ENCODE peak calls at places on chromosomes 7 and 10, in five cellular contexts. U is IMR-90, Q is HepG2, T is K562, X is H1. C is an unnamed sample.

GRCh38 chr7:22845221-22845844 is 22.7 kb upstream of the TOMM7 start:
- DNase-seq in U (no peak), T (no peak), Q (no peak), X (no peak), C (no peak)

GRCh38 chr7:149070372-149071140 is 20.0 kb downstream of the ZNF786 start:
- DNase-seq in T (no peak), Q (no peak), U (no peak), X (no peak), C (no peak)

GRCh38 chr7:36116347-36117200 is 36.5 kb upstream of the EEPD1 start:
- DNase-seq in Q (peak), X (no peak), T (no peak), U (no peak), C (no peak)

GRCh38 chr7:4386190-4386589 is 295.9 kb upstream of the FOXK1 start:
- DNase-seq in X (no peak), Q (no peak), T (no peak), U (no peak), C (no peak)

GRCh38 chr7:28433604-28434254 is 21.4 kb downstream of the CREB5 start:
- DNase-seq in U (peak), X (peak), Q (no peak), T (no peak), C (no peak)

GRCh38 chr10:117920956-117921355 is 125.8 kb downstream of the RAB11FIP2 start:
- DNase-seq in X (no peak), U (no peak), T (no peak), Q (no peak), C (no peak)

GRCh38 chr10:32481606-32482005 is 35.7 kb downstream of the CCDC7 start:
- DNase-seq in Q (no peak), U (no peak), X (no peak), T (no peak), C (no peak)

GRCh38 chr10:12332572-12333381 is 16.6 kb upstream of the CAMK1D start:
- DNase-seq in X (no peak), U (peak), Q (no peak), T (no peak), C (peak)

GRCh38 chr7:24372973-24373372 is 89.0 kb downstream of the NPY start:
- DNase-seq in X (no peak), Q (no peak), U (no peak), T (no peak), C (no peak)

GRCh38 chr10:21501109-21501508 is 24.4 kb downstream of the SKIDA1 start:
- DNase-seq in Q (no peak), U (no peak), T (no peak), X (no peak), C (no peak)

GRCh38 chr10:98225000-98225399 is 43.0 kb downstream of the LOXL4 start:
- DNase-seq in X (no peak), Q (no peak), U (peak), T (no peak), C (no peak)

GRCh38 chr10:129472696-129473555 is 5.9 kb downstream of the MGMT start:
- DNase-seq in U (no peak), X (no peak), Q (no peak), T (no peak), C (no peak)

DNA sequence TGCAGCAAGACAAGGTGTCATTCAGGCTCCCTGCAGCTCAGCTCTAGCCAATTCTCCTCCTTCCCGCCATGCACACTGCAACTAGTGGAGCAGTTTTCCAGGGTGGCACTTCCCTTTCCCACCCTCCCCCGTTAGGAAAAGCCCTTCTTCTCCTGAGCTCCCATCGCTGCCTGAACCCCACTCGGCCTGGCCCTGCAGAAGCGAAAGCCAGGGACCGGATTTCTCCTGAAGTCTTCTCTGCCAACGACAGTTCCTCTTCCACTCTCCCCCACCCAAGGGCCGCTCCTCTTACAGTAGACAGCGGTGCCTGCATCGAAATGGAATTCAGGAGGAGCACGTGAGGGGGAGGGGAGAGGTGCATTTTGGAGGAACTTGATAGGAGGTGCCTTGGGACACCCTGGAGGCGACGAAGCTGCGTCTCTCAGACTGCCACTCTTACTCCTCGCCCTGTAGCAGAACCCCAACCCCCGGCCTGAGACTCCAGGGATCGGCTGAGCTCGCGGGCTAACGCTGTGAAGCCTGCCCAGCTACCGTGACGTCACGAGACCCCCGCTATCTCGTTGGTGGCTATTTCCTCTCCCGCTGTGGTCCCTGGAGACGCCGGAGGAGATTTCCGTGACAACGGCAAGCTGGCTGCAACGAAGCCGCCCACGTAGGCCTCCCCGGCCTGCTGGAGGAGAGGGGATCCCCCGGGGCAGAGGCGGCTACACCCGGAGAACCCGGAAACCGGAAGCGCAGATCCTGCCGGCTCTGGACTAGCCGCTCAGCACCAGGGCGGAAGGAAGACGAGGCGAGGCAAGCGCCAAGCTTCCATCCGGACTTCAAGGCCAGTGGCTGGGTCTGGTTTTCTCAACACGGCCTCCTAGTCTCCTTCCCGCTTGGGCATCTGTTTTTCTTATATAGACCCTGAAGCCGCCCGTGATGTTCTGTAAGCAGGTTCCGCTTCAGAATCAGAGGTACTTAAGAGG is 109.7 kb downstream of the RALA start:
- DNase-seq in T (peak), Q (peak), X (peak), U (peak), C (peak)
- TF ChIP-seq POLR2A in T (peak), Q (no peak), X (no peak), U (peak), C (peak)

GRCh38 chr10:69896601-69897000 is 94.9 kb downstream of the COL13A1 start:
- DNase-seq in T (no peak), Q (no peak), U (no peak), X (no peak), C (no peak)
- TF ChIP-seq MAFK in T (no peak), Q (no peak), U (no peak), X (no peak), C (no peak)

GRCh38 chr10:6579193-6579903 is 728 bp downstream of the PRKCQ start:
- DNase-seq in U (no peak), X (no peak), Q (no peak), T (peak), C (peak)

GRCh38 chr10:6581750-6582697 is 1.9 kb upstream of the PRKCQ start:
- DNase-seq in T (peak), Q (no peak), X (no peak), U (no peak), C (no peak)

GRCh38 chr10:6578221-6579192 is 1.6 kb downstream of the PRKCQ start:
- DNase-seq in X (no peak), U (no peak), Q (no peak), T (peak), C (no peak)

GRCh38 chr10:6579904-6580278 is at the start of gene PRKCQ:
- DNase-seq in U (peak), T (no peak), Q (no peak), X (no peak), C (peak)

GRCh38 chr10:6580279-6581029 is 378 bp upstream of the PRKCQ start:
- DNase-seq in T (peak), X (peak), Q (peak), U (peak), C (peak)
- TF ChIP-seq POLR2A in T (peak), X (peak), Q (peak), U (no peak), C (peak)

DNA sequence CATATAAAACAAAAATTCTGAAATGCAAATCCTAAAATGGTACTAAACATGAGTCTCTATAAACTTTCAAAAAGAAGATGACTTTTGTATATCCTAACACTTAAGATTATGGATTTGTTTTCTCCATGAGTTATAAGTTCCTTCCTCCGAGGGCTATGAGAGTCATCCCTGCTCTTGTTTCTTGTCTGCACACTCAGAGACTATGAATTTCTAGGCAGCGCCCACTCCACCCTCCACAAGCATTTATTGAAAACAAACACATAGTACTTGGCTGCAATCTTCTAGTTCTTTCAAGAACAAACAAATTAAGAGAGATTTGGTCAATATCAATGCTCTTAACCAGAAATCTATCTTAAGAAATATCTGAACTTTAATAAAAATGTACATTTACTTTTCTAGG is 211.7 kb downstream of the DKK1 start:
- DNase-seq in U (peak), T (no peak), X (no peak), Q (no peak), C (no peak)
- TF ChIP-seq MAFK in U (no peak), T (no peak), X (no peak), Q (no peak), C (no peak)

DNA sequence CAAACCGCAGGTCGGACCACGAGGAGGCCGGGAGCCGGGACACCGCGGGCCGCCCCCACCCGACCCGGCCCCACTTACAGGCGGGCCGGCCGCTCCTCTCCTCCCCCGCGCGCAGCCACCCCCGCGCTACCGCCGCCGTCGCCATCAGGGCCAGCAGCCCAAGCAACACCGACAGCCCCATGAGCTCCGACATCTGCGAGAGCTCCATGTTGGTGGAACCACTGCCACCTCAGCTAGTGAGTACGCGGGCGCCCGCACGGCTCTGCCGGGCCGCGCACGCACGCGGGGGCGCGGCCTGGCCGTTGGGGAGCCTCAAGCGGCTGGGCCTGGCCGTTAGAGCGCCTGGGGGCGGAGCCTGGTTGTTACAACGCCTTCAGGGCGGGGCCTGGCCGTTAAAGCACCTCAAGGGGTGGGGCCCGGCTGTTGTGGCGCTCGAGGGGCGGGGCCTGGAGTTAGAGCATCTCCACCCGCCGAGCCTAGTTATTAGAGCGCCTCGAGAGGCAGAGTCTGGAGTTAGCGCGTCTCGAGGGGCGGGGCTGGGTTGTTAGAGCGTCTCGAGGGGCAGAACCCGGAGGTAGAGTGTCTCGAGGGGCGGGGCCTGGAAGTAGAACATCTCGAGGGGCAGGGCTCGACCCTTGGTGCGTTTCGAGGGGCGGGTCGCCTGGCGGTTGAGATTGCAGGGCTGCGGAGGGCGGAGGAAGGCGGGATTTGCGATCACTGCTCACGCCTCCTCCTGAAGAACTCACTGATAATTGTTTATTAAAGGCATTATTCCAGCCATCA is at the start of gene TBL2:
- DNase-seq in U (peak), X (peak), T (peak), Q (peak), C (peak)
- TF ChIP-seq POLR2A in U (peak), X (peak), T (peak), Q (peak), C (peak)

GRCh38 chr7:45580053-45580872 is 6.1 kb downstream of the ADCY1 start:
- DNase-seq in Q (no peak), X (no peak), T (peak), U (no peak), C (peak)

GRCh38 chr7:45579386-45579785 is 5.2 kb downstream of the ADCY1 start:
- DNase-seq in U (no peak), Q (no peak), T (no peak), X (no peak), C (no peak)

GRCh38 chr7:45578022-45578421 is 3.9 kb downstream of the ADCY1 start:
- DNase-seq in X (no peak), T (no peak), Q (no peak), U (no peak), C (no peak)

GRCh38 chr7:45576249-45576929 is 2.2 kb downstream of the ADCY1 start:
- DNase-seq in Q (no peak), X (no peak), T (no peak), U (no peak), C (no peak)

DNA sequence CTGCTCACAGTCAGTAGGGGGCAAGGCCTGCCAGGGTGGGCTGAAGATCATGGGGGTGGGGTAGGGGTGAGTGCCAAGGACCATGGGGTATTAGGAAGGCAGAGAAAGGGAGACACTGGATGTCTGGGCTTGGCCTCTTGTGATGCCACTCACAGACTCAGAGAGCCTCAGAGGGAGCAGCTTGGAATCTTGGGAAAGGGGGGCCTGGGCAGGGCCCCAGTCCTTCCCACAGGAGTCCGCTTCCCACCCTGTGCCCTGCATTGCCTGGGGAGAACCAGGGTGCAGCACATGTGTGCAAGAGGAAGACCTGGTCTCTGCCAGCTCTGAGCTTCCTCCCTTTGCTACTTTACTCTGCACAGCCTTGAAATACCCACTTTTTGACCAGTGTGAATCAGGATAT is 4.3 kb downstream of the ADCY1 start:
- DNase-seq in U (no peak), T (no peak), X (no peak), Q (no peak), C (no peak)
- TF ChIP-seq MAFK in U (no peak), T (no peak), X (no peak), Q (no peak), C (no peak)

GRCh38 chr7:5519515-5519928 is 95.9 kb upstream of the TNRC18 start:
- DNase-seq in U (no peak), X (no peak), T (no peak), Q (no peak), C (no peak)
- TF ChIP-seq POLR2A in U (peak), X (peak), T (no peak), Q (no peak), C (no peak)

GRCh38 chr10:123249894-123250293 is 95.7 kb downstream of the BUB3 start:
- DNase-seq in X (no peak), Q (no peak), T (no peak), U (no peak), C (no peak)
- TF ChIP-seq MAFK in X (no peak), Q (no peak), T (no peak), U (no peak), C (no peak)

DNA sequence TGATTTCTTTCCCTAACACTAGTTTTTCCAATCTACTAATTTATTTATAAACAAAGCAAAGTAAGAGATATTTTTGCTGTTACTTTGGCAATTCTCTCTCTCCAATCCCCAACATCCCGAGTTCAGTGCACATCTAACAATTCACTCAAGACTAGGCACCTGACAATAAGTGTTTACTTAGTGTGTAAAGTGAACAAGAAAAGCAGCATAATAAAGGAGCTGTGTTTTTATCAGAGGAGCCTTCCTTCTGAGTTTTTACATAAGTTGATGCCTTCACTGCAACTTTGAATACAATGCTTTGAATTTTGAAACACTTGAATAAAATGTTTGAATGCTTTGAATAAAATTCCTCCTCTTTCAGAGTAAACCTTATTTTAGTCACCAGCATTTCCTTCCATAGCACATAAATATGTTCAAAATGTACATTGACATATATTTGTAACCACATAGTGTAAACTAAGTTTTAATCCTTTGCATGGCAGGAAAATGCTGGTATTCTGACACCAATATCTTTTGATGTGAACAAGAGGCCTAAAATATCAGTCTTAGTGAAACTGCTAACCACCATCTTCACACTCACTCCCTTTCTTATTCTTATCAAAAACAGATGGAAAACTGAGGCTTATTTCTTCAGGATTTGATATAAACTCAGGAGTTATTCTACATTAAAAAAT is 11.4 kb downstream of the PDK4 start:
- DNase-seq in X (no peak), U (no peak), T (no peak), Q (no peak), C (no peak)
- TF ChIP-seq POLR2A in X (no peak), U (no peak), T (no peak), Q (no peak), C (no peak)

GRCh38 chr7:157596471-157596870 is 259.7 kb downstream of the DNAJB6 start:
- DNase-seq in U (no peak), T (no peak), X (no peak), Q (no peak), C (no peak)
- TF ChIP-seq MAFK in U (no peak), T (no peak), X (no peak), Q (no peak), C (no peak)